ENCODE peak calls at places on chromosomes 13 and 19, in four cellular contexts. One of them, this sample, is unnamed.

GRCh38 chr19:35895911-35896642 is 4.3 kb downstream of the NFKBID start:
- DNase-seq in progenitor cell of endocrine pancreas: no peak
- DNase-seq in RWPE1: no peak
- DNase-seq in HT1080: no peak
- DNase-seq in this sample: no peak

GRCh38 chr13:73767191-73767741 is 366.9 kb downstream of the KLF12 start:
- DNase-seq in progenitor cell of endocrine pancreas: no peak
- DNase-seq in RWPE1: no peak
- DNase-seq in HT1080: no peak
- DNase-seq in this sample: no peak

GRCh38 chr13:113297370-113297871 is 382 bp downstream of the LAMP1 start:
- DNase-seq in progenitor cell of endocrine pancreas: peak
- DNase-seq in RWPE1: no peak
- DNase-seq in HT1080: no peak
- DNase-seq in this sample: peak

GRCh38 chr13:30191491-30192100 is 115.8 kb downstream of the KATNAL1 start:
- DNase-seq in progenitor cell of endocrine pancreas: no peak
- DNase-seq in RWPE1: peak
- DNase-seq in HT1080: peak
- DNase-seq in this sample: no peak

GRCh38 chr19:10334340-10335148 is 1.2 kb upstream of the RAVER1 start:
- DNase-seq in progenitor cell of endocrine pancreas: peak
- DNase-seq in RWPE1: peak
- DNase-seq in HT1080: peak
- DNase-seq in this sample: peak

GRCh38 chr19:7841751-7842660 is 12.0 kb downstream of the EVI5L start:
- DNase-seq in progenitor cell of endocrine pancreas: no peak
- DNase-seq in RWPE1: no peak
- DNase-seq in HT1080: no peak
- DNase-seq in this sample: no peak

GRCh38 chr13:40597735-40598365 is 68.6 kb downstream of the FOXO1 start:
- DNase-seq in progenitor cell of endocrine pancreas: no peak
- DNase-seq in RWPE1: no peak
- DNase-seq in HT1080: no peak
- DNase-seq in this sample: no peak

GRCh38 chr19:46786236-46787039 is 2.0 kb downstream of the SLC1A5 start:
- DNase-seq in progenitor cell of endocrine pancreas: no peak
- DNase-seq in RWPE1: peak
- DNase-seq in HT1080: peak
- DNase-seq in this sample: peak

GRCh38 chr13:26923824-26924605 is 163.4 kb upstream of the GPR12 start:
- DNase-seq in progenitor cell of endocrine pancreas: no peak
- DNase-seq in RWPE1: no peak
- DNase-seq in HT1080: peak
- DNase-seq in this sample: peak

GRCh38 chr13:72255908-72256307 is 388.9 kb upstream of the DACH1 start:
- DNase-seq in progenitor cell of endocrine pancreas: peak
- DNase-seq in RWPE1: peak
- DNase-seq in HT1080: peak
- DNase-seq in this sample: no peak

GRCh38 chr19:20179946-20180345 is 12.9 kb downstream of the ZNF486 start:
- DNase-seq in progenitor cell of endocrine pancreas: no peak
- DNase-seq in RWPE1: no peak
- DNase-seq in HT1080: no peak
- DNase-seq in this sample: no peak

GRCh38 chr19:27779953-27780352 is 1433.0 kb downstream of the UQCRFS1 start:
- DNase-seq in progenitor cell of endocrine pancreas: no peak
- DNase-seq in RWPE1: no peak
- DNase-seq in HT1080: no peak
- DNase-seq in this sample: no peak

GRCh38 chr13:36447501-36447900 is 15.2 kb downstream of the CCNA1 start:
- DNase-seq in progenitor cell of endocrine pancreas: no peak
- DNase-seq in RWPE1: no peak
- DNase-seq in HT1080: no peak
- DNase-seq in this sample: no peak

GRCh38 chr13:112220296-112220875 is 153.4 kb downstream of the SOX1 start:
- DNase-seq in progenitor cell of endocrine pancreas: no peak
- DNase-seq in RWPE1: no peak
- DNase-seq in HT1080: no peak
- DNase-seq in this sample: no peak

GRCh38 chr19:29479941-29480340 is 45.9 kb upstream of the VSTM2B start:
- DNase-seq in progenitor cell of endocrine pancreas: no peak
- DNase-seq in RWPE1: no peak
- DNase-seq in HT1080: no peak
- DNase-seq in this sample: no peak

GRCh38 chr19:48033604-48034003 is 10.3 kb downstream of the CABP5 start:
- DNase-seq in progenitor cell of endocrine pancreas: no peak
- DNase-seq in RWPE1: no peak
- DNase-seq in HT1080: no peak
- DNase-seq in this sample: no peak

GRCh38 chr13:41150058-41150457 is 17.5 kb upstream of the KBTBD6 start:
- DNase-seq in progenitor cell of endocrine pancreas: no peak
- DNase-seq in RWPE1: no peak
- DNase-seq in HT1080: peak
- DNase-seq in this sample: no peak

GRCh38 chr13:100394005-100394695 is 194.4 kb downstream of the GGACT start:
- DNase-seq in progenitor cell of endocrine pancreas: no peak
- DNase-seq in RWPE1: no peak
- DNase-seq in HT1080: peak
- DNase-seq in this sample: no peak

GRCh38 chr13:23673354-23673753 is 103.1 kb downstream of the TNFRSF19 start:
- DNase-seq in progenitor cell of endocrine pancreas: no peak
- DNase-seq in RWPE1: peak
- DNase-seq in HT1080: peak
- DNase-seq in this sample: no peak

GRCh38 chr13:51519839-51520238 is 64.4 kb upstream of the WDFY2 start:
- DNase-seq in progenitor cell of endocrine pancreas: no peak
- DNase-seq in RWPE1: no peak
- DNase-seq in HT1080: no peak
- DNase-seq in this sample: no peak

GRCh38 chr13:75480691-75481175 is 1.2 kb downstream of the TBC1D4 start:
- DNase-seq in progenitor cell of endocrine pancreas: peak
- DNase-seq in RWPE1: peak
- DNase-seq in HT1080: peak
- DNase-seq in this sample: peak

GRCh38 chr13:87889241-87889640 is 218.1 kb downstream of the SLITRK5 start:
- DNase-seq in progenitor cell of endocrine pancreas: no peak
- DNase-seq in RWPE1: no peak
- DNase-seq in HT1080: no peak
- DNase-seq in this sample: no peak

GRCh38 chr19:13097331-13098258 is 5.1 kb downstream of the LYL1 start:
- DNase-seq in progenitor cell of endocrine pancreas: no peak
- DNase-seq in RWPE1: no peak
- DNase-seq in HT1080: no peak
- DNase-seq in this sample: no peak

GRCh38 chr19:2215281-2215751 is 20.8 kb downstream of the PLEKHJ1 start:
- DNase-seq in progenitor cell of endocrine pancreas: no peak
- DNase-seq in RWPE1: no peak
- DNase-seq in HT1080: no peak
- DNase-seq in this sample: no peak

GRCh38 chr19:1745589-1746031 is 7.7 kb upstream of the ONECUT3 start:
- DNase-seq in progenitor cell of endocrine pancreas: no peak
- DNase-seq in RWPE1: no peak
- DNase-seq in HT1080: no peak
- DNase-seq in this sample: no peak

GRCh38 chr19:44847144-44848035 is 1.3 kb downstream of the NECTIN2 start:
- DNase-seq in progenitor cell of endocrine pancreas: peak
- DNase-seq in RWPE1: peak
- DNase-seq in HT1080: peak
- DNase-seq in this sample: peak

GRCh38 chr19:54209748-54210494 is 9.3 kb downstream of the RPS9 start:
- DNase-seq in progenitor cell of endocrine pancreas: no peak
- DNase-seq in RWPE1: peak
- DNase-seq in HT1080: peak
- DNase-seq in this sample: peak

GRCh38 chr13:58051807-58052375 is 420.3 kb downstream of the PCDH17 start:
- DNase-seq in progenitor cell of endocrine pancreas: no peak
- DNase-seq in RWPE1: no peak
- DNase-seq in HT1080: no peak
- DNase-seq in this sample: no peak

GRCh38 chr19:14149509-14149994 is 13.2 kb upstream of the ASF1B start:
- DNase-seq in progenitor cell of endocrine pancreas: no peak
- DNase-seq in RWPE1: no peak
- DNase-seq in HT1080: no peak
- DNase-seq in this sample: peak

GRCh38 chr19:12202250-12202649 is 39.4 kb downstream of the ZNF136 start:
- DNase-seq in progenitor cell of endocrine pancreas: no peak
- DNase-seq in RWPE1: no peak
- DNase-seq in HT1080: no peak
- DNase-seq in this sample: peak

GRCh38 chr13:73972503-73972902 is 161.7 kb downstream of the KLF12 start:
- DNase-seq in progenitor cell of endocrine pancreas: no peak
- DNase-seq in RWPE1: no peak
- DNase-seq in HT1080: no peak
- DNase-seq in this sample: no peak

GRCh38 chr13:27001705-27002104 is 169.9 kb downstream of the USP12 start:
- DNase-seq in progenitor cell of endocrine pancreas: no peak
- DNase-seq in RWPE1: no peak
- DNase-seq in HT1080: no peak
- DNase-seq in this sample: peak

GRCh38 chr13:34731486-34731885 is 210.6 kb upstream of the NBEA start:
- DNase-seq in progenitor cell of endocrine pancreas: no peak
- DNase-seq in RWPE1: no peak
- DNase-seq in HT1080: peak
- DNase-seq in this sample: no peak

This sample was measured in lower leg skin.